ENCODE peak calls at places on chromosomes 7 and 10, in four cellular contexts. S is HepG2, Q is H1, N is K562. W is an unnamed sample.

GRCh38 chr7:36151921-36152755 is 916 bp upstream of the EEPD1 start:
- DNase-seq in S (no peak), Q (no peak), N (no peak), W (no peak)

GRCh38 chr10:59628456-59628855 is 81.2 kb downstream of the SLC16A9 start:
- DNase-seq in S (no peak), Q (no peak), N (no peak), W (no peak)

GRCh38 chr10:121378402-121378801 is 219.8 kb downstream of the FGFR2 start:
- DNase-seq in S (no peak), Q (no peak), N (no peak), W (no peak)

GRCh38 chr10:35223016-35223415 is 96.4 kb downstream of the CREM start:
- DNase-seq in S (peak; percentile 23), Q (peak; percentile 40), N (no peak), W (no peak)

GRCh38 chr10:35463105-35463867 is 127.0 kb downstream of the CCNY start:
- DNase-seq in S (no peak), Q (no peak), N (no peak), W (no peak)

GRCh38 chr7:14009453-14010418 is 20.3 kb upstream of the ETV1 start:
- DNase-seq in S (no peak), Q (no peak), N (no peak), W (no peak)

GRCh38 chr10:72334832-72335393 is 19.8 kb downstream of the DNAJB12 start:
- DNase-seq in S (peak; percentile 95), Q (peak; percentile 51), N (no peak), W (no peak)

GRCh38 chr7:166370-167060 is 25.9 kb upstream of the FAM20C start:
- DNase-seq in S (no peak), Q (no peak), N (no peak), W (no peak)

GRCh38 chr7:31160956-31161355 is 108.8 kb downstream of the ADCYAP1R1 start:
- DNase-seq in S (no peak), Q (no peak), N (no peak), W (no peak)

GRCh38 chr7:156419782-156420181 is 220.8 kb upstream of the RNF32 start:
- DNase-seq in S (no peak), Q (no peak), N (no peak), W (no peak)

GRCh38 chr10:120508393-120508792 is 51.4 kb downstream of the PLPP4 start:
- DNase-seq in S (no peak), Q (no peak), N (no peak), W (peak; percentile 35)

GRCh38 chr7:30351274-30351673 is 66.9 kb downstream of the ZNRF2 start:
- DNase-seq in S (no peak), Q (no peak), N (no peak), W (no peak)

GRCh38 chr10:47048533-47048905 is 137.3 kb downstream of the PTPN20 start:
- DNase-seq in S (no peak), Q (no peak), N (no peak), W (no peak)

GRCh38 chr7:55129409-55130078 is 110.7 kb downstream of the EGFR start:
- DNase-seq in S (no peak), Q (no peak), N (no peak), W (no peak)

GRCh38 chr7:36604801-36605200 is 119.5 kb downstream of the AOAH start:
- DNase-seq in S (no peak), Q (no peak), N (no peak), W (no peak)

GRCh38 chr10:124182088-124182541 is 88.7 kb upstream of the CHST15 start:
- DNase-seq in S (no peak), Q (peak; percentile 37), N (no peak), W (no peak)

GRCh38 chr10:124185074-124185473 is 91.7 kb upstream of the CHST15 start:
- DNase-seq in S (no peak), Q (peak; percentile 40), N (no peak), W (no peak)

GRCh38 chr10:124186956-124187355 is 93.6 kb upstream of the CHST15 start:
- DNase-seq in S (no peak), Q (peak; percentile 16), N (no peak), W (no peak)

GRCh38 chr10:124183617-124184016 is 90.2 kb upstream of the CHST15 start:
- DNase-seq in S (no peak), Q (no peak), N (no peak), W (no peak)

GRCh38 chr10:124184208-124184820 is 90.9 kb upstream of the CHST15 start:
- DNase-seq in S (no peak), Q (peak; percentile 37), N (no peak), W (no peak)
- TF ChIP-seq FOSL1 in S (no peak), Q (no peak), N (no peak), W (no peak)

GRCh38 chr10:117138838-117139580 is 939 bp upstream of the VAX1 start:
- DNase-seq in S (no peak), Q (peak; percentile 64), N (no peak), W (no peak)
- TF ChIP-seq FOSL1 in S (no peak), Q (no peak), N (no peak), W (no peak)

GRCh38 chr10:61042533-61042932 is 98.5 kb upstream of the RHOBTB1 start:
- DNase-seq in S (no peak), Q (no peak), N (no peak), W (no peak)

GRCh38 chr10:61040399-61041016 is 96.5 kb upstream of the RHOBTB1 start:
- DNase-seq in S (no peak), Q (no peak), N (no peak), W (no peak)

DNA sequence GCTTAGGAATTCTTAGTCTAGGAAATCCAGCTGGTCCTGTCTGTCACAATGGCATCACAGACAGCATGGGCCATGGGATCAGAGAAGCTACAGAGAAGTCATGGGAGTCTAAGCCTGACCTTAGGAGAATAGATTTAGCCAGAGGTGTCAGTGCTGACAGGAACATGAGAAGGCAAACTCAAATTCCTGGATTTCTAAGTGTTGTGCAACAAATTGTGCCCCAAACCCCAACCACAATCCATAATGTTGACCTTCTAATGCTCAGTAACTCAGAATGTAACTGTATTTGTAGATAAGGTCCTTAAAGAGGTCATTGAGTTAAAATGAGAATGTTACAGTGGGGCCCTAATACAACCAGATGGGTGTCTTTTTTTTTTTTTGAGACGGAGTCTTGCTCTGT is 95.9 kb upstream of the RHOBTB1 start:
- DNase-seq in S (peak; percentile 49), Q (no peak), N (no peak), W (no peak)
- TF ChIP-seq FOSL1 in S (no peak), Q (no peak), N (no peak), W (no peak)

GRCh38 chr7:142263598-142264380 is 5.9 kb upstream of the PRSS58 start:
- DNase-seq in S (no peak), Q (no peak), N (no peak), W (no peak)
- TF ChIP-seq FOSL1 in S (no peak), Q (no peak), N (no peak), W (no peak)

GRCh38 chr10:50908366-50908765 is 22.9 kb upstream of the A1CF start:
- DNase-seq in S (no peak), Q (no peak), N (no peak), W (no peak)

DNA sequence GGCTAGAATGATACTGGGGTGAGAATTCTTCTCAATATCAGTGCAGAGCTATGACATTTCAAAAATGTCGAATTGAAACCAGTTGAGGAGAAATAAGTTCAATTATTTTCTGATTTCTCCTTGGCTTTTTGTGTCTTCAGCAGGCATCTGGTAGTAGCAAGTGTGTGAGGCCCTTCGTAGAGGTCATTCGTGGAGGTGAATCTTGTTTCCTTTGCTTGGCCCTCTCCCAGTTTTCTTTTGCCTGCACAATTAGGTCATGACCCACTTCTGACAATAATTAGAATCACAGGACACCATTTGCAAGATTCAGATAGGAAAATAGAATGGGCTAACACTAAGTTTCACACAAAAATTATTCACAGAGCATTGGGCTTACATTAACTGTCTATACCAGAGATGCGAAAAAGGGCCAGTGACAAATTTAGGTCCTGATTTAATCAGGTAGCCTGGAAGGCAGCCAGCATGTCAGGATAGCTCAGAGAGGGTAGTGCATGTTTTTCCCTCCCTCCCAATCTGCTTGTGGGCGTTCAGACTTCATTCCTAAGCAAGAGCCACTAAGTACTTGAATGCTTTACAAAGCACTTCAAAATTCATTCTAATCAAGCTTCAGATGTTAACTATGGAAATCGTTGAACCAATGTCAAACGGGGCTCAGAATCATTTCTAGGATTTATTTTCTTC is 24.0 kb upstream of the A1CF start:
- DNase-seq in S (no peak), Q (no peak), N (no peak), W (no peak)
- TF ChIP-seq FOSL1 in S (no peak), Q (no peak), N (no peak), W (no peak)

GRCh38 chr10:93334181-93334580 is 148.0 kb downstream of the MYOF start:
- DNase-seq in S (no peak), Q (no peak), N (no peak), W (no peak)
- TF ChIP-seq FOSL1 in S (no peak), Q (no peak), N (no peak), W (no peak)

GRCh38 chr7:157992511-157993160 is 595.0 kb downstream of the PTPRN2 start:
- DNase-seq in S (no peak), Q (no peak), N (no peak), W (no peak)
- TF ChIP-seq FOSL1 in S (no peak), Q (no peak), N (no peak), W (no peak)